ENCODE peak calls at places on chromosomes 13 and 19, in four cellular contexts. B is Peyer's patch, V is ELF-1, O is NCI-H2081. L is an unnamed sample.

GRCh38 chr19:991174-991931 is 7.2 kb downstream of the WDR18 start:
- DNase-seq in B (no peak), V (peak), O (no peak), L (no peak)

GRCh38 chr19:33226550-33227241 is 1.0 kb upstream of the SLC7A10 start:
- DNase-seq in B (peak), V (peak), O (no peak), L (no peak)

GRCh38 chr13:50594276-50594970 is 249.1 kb downstream of the DLEU7 start:
- DNase-seq in B (no peak), V (peak), O (no peak), L (no peak)

GRCh38 chr19:9818175-9818733 is 625 bp downstream of the FBXL12 start:
- DNase-seq in B (no peak), V (no peak), O (no peak), L (no peak)

GRCh38 chr13:72521965-72522661 is 205.3 kb downstream of the MZT1 start:
- DNase-seq in B (no peak), V (no peak), O (no peak), L (no peak)

GRCh38 chr13:22703601-22704209 is 477.1 kb upstream of the SGCG start:
- DNase-seq in B (no peak), V (peak), O (peak), L (no peak)

GRCh38 chr19:17515408-17516149 is 4.1 kb downstream of the PGLS start:
- DNase-seq in B (no peak), V (no peak), O (no peak), L (no peak)

GRCh38 chr13:72638059-72638815 is 89.2 kb downstream of the MZT1 start:
- DNase-seq in B (no peak), V (peak), O (no peak), L (no peak)

GRCh38 chr19:16894080-16894479 is 5.3 kb downstream of the F2RL3 start:
- DNase-seq in B (no peak), V (no peak), O (no peak), L (no peak)